ENCODE peak calls at places on chromosomes 12 and 14, in eight cellular contexts. G, C, U, D, V, X, K and S are unnamed samples.

GRCh38 chr12:2256915-2257314 is 204.1 kb downstream of the CACNA1C start:
- DNase-seq in V (no peak), G (no peak), D (no peak), U (no peak), K (no peak), X (no peak), C (no peak), S (no peak)

GRCh38 chr12:31585271-31585670 is 5.7 kb downstream of the DENND5B start:
- DNase-seq in U (no peak), K (no peak), G (no peak), C (no peak), V (no peak), D (no peak), X (no peak), S (no peak)

GRCh38 chr12:9870311-9870866 is 1.2 kb upstream of the CLEC2B start:
- DNase-seq in D (no peak), G (no peak), U (peak), C (no peak), X (no peak), K (no peak), V (no peak), S (no peak)

GRCh38 chr14:75165586-75166391 is 10.6 kb downstream of the TMED10 start:
- DNase-seq in K (no peak), D (no peak), V (no peak), G (no peak), X (no peak), C (no peak), U (no peak), S (no peak)

GRCh38 chr14:25041898-25042297 is 8.0 kb downstream of the STXBP6 start:
- DNase-seq in V (no peak), C (no peak), D (no peak), G (no peak), U (no peak), X (no peak), K (no peak), S (no peak)

GRCh38 chr12:120098756-120099470 is 17.6 kb downstream of the RAB35 start:
- DNase-seq in D (no peak), G (no peak), X (no peak), U (no peak), C (no peak), K (no peak), V (no peak), S (no peak)

GRCh38 chr12:24881227-24881626 is 67.7 kb downstream of the BCAT1 start:
- DNase-seq in U (no peak), V (no peak), D (no peak), G (no peak), C (no peak), X (no peak), K (no peak), S (no peak)

GRCh38 chr12:103272949-103273348 is 222.8 kb downstream of the C12orf42 start:
- DNase-seq in K (no peak), D (no peak), U (no peak), V (no peak), X (no peak), G (no peak), C (no peak), S (no peak)

GRCh38 chr12:90945070-90945649 is 9.8 kb downstream of the CCER1 start:
- DNase-seq in C (peak), K (no peak), D (peak), V (peak), X (no peak), G (no peak), U (peak), S (no peak)

GRCh38 chr14:95294834-95295599 is 24.7 kb downstream of the CLMN start:
- DNase-seq in U (peak), V (peak), D (no peak), X (no peak), K (no peak), G (no peak), C (peak), S (no peak)

GRCh38 chr14:34049769-34050168 is 98.9 kb upstream of the EGLN3 start:
- DNase-seq in X (no peak), V (no peak), K (no peak), C (no peak), U (no peak), G (no peak), D (no peak), S (no peak)

GRCh38 chr14:71429900-71430299 is 502.3 kb upstream of the RGS6 start:
- DNase-seq in C (no peak), K (no peak), G (no peak), X (no peak), U (no peak), V (no peak), D (no peak), S (no peak)

GRCh38 chr14:71430321-71431168 is 501.7 kb upstream of the RGS6 start:
- DNase-seq in V (no peak), C (no peak), D (no peak), K (peak), G (no peak), X (no peak), U (no peak), S (no peak)

GRCh38 chr14:71433303-71433702 is 498.9 kb upstream of the RGS6 start:
- DNase-seq in D (no peak), G (no peak), K (no peak), X (no peak), V (no peak), U (no peak), C (no peak), S (no peak)

GRCh38 chr14:71431169-71431525 is 501.1 kb upstream of the RGS6 start:
- DNase-seq in G (no peak), C (no peak), K (no peak), X (no peak), V (no peak), U (no peak), D (no peak), S (no peak)

DNA sequence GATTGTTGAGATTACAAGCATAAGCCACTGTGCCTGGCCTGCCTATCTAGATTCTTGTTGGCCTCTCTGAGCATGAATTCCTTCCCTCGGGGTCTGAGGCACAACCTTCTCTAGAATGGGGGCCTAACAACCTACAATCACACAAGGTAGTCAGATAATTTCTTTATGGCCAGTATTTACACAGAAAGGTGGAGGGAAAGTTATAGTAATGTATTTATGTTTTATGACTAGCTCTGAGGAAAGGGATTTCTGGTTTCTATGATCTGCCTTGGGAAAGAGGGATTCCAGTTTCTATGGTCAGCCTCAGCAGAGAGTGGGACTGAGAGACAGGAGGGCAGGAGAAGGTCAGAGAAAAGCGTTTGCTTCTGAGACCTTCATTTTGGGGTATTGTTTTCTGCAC is 499.9 kb upstream of the RGS6 start:
- DNase-seq in G (no peak), V (no peak), C (no peak), D (no peak), X (no peak), U (no peak), K (no peak), S (no peak)
- H3K4me3 ChIP-seq in G (no peak), V (no peak), C (no peak), D (no peak), X (no peak), U (no peak), K (no peak), S (no peak)

DNA sequence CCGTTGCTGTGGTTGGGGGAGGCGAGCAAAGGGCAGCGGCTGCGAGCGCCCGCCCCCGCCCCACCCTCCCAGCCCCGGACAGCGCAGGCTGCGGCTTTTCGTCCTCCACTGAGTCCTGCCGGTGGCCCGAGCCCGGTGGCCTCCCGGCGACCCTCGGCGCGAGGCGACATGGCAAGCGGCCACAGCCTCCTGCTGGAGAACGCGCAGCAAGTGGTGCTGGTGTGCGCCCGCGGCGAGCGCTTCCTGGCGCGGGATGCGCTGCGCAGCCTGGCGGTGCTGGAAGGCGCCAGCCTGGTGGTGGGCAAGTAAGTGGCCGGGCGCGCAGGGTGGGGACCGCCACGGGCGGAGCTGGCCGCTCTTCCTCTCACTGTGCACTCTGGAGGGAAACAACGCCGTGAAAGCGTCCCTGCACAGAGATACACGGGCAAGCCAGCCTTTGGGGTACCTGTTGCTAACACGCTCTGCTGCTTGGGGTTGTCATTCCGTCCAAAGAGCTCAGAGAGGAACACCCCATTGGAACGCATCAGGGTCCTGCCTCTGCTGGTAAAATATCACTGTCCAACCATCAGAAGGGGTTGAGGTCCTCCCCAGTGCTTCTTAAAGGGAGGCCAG is at the start of gene AMDHD1:
- DNase-seq in V (peak), D (peak), K (no peak), G (peak), U (peak), X (no peak), C (peak), S (no peak)
- TF ChIP-seq EZH2 in V (no peak), D (no peak), K (no peak), G (peak), U (no peak), X (no peak), C (no peak), S (no peak)

GRCh38 chr14:103555559-103556337 is 6.7 kb downstream of the BAG5 start:
- DNase-seq in G (no peak), K (no peak), C (no peak), U (no peak), V (no peak), D (no peak), X (no peak), S (no peak)
- TF ChIP-seq POLR2AphosphoS5 in G (no peak), K (no peak), C (no peak), U (no peak), V (no peak), D (no peak), X (no peak), S (no peak)

DNA sequence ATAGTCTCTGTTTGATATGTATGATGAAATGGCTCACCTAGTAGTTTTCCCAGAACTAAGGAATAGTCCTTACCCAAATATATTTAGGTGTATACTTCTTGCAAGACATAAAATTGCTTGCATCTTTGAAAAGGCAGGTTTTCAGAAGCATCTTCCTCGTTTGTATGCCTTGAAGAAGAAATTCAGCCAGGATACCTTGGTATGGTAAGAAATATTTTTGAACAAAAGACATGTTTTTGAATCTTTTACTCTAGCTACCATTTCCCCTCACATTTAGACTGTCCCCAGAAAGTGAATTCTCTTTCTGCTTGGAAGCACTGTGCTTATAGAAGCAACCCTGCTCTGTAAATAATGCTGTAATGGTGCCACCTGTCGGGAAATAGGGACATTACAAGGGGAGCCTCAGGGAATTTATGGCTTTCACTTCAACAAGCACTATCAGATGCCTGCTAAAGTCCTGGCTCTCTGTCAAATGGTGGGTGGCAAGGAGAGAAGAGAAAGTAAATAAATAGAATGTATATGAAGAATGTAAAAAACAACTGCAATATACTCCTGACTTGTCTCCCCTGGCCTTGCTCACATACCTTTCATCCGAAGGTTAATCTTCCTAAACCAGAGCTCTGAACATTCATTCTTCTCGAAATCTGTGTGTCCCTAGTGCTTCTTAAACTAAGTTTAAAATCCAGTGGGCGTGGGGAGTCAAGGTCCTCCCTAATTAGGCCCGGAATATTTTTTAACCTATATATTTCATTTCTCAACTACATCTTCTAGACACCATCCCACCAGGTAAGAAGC is 6.1 kb downstream of the CCDC184 start:
- DNase-seq in D (peak), V (peak), U (peak), C (peak), K (peak), X (peak), G (peak), S (peak)
- H3K4me3 ChIP-seq in D (no peak), V (no peak), U (no peak), C (no peak), K (no peak), X (no peak), G (no peak), S (no peak)

DNA sequence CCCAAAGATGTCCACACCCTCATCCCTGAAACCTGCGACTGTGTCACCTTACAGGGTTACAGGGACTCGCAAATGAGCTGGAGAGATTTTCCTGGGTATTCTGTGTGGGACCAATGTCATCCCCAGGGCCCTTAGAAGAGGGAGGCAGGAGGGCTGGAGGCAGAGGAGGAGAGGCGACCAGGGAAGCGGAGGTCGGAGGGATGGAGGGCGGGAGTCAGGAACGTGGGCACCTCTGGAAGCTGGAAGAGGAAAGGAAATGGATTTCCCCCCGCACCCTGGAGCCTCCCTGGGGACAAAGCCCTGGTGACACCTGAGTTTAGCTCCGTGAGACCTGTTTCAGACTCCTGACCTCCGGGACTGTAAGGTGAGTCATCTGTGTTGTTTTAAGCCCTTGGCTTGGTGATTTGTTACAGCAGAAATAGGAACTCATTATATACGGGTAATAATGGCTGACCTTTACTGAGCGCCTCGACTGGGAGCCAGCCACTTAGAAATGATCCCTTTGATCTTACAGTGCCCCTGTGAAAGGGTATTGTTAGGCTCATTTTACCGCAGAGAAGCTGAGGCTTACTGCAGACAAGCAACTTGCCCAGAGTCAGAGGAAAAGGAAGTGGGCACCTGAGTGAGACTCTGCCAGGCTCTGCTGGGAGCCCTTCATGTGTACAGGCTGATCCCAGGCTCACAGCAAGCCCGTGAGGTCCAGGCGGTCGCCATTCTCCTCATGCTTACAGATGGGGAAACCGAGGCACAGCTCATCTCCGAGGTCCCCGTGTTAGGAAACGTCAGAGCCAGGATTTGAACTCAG is 29.2 kb upstream of the FZD10 start:
- DNase-seq in G (no peak), V (no peak), K (no peak), X (no peak), D (no peak), C (no peak), U (no peak), S (no peak)
- TF ChIP-seq EZH2 in G (no peak), V (no peak), K (no peak), X (no peak), D (no peak), C (no peak), U (no peak), S (no peak)

DNA sequence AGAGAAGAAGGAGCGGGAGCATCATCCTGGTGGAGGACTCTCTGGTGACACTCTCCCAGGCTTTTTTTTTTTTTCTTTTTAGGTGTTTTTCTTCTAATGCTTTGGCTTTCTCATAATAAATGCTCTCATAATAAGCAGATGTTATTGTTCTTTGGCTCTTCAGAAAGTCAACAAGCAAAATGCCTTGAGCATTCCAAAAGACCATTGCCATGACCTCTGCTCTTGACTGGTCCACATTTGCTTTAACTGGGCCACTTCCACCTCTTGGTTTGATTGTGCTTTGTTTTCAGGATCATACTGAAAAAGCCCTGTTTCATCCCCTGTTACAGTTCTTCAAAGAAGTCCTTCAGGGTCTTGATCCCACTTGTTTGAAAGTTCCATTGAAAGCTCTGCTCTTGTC is 36.9 kb downstream of the CRACR2A start:
- DNase-seq in C (no peak), G (no peak), V (peak), K (no peak), X (no peak), D (no peak), U (no peak), S (no peak)
- TF ChIP-seq POLR2AphosphoS5 in C (no peak), G (no peak), V (no peak), K (no peak), X (no peak), D (no peak), U (no peak), S (no peak)

GRCh38 chr14:104187121-104187889 is 48.9 kb downstream of the KIF26A start:
- DNase-seq in V (no peak), U (no peak), C (no peak), D (no peak), K (no peak), X (no peak), G (no peak), S (no peak)

GRCh38 chr14:104184911-104185499 is 46.6 kb downstream of the KIF26A start:
- DNase-seq in C (no peak), X (no peak), V (no peak), U (peak), G (no peak), K (no peak), D (no peak), S (no peak)

GRCh38 chr14:104187931-104188726 is 49.7 kb downstream of the KIF26A start:
- DNase-seq in U (no peak), C (no peak), K (no peak), V (no peak), X (no peak), G (no peak), D (peak), S (no peak)

GRCh38 chr14:104185916-104186495 is 47.6 kb downstream of the KIF26A start:
- DNase-seq in K (no peak), C (no peak), V (no peak), G (no peak), D (no peak), X (no peak), U (no peak), S (no peak)

GRCh38 chr14:104186575-104186974 is 48.2 kb downstream of the KIF26A start:
- DNase-seq in K (no peak), D (no peak), V (no peak), G (no peak), C (no peak), U (no peak), X (no peak), S (no peak)
- H3K4me3 ChIP-seq in K (no peak), D (no peak), V (no peak), G (no peak), C (no peak), U (no peak), X (no peak), S (no peak)

DNA sequence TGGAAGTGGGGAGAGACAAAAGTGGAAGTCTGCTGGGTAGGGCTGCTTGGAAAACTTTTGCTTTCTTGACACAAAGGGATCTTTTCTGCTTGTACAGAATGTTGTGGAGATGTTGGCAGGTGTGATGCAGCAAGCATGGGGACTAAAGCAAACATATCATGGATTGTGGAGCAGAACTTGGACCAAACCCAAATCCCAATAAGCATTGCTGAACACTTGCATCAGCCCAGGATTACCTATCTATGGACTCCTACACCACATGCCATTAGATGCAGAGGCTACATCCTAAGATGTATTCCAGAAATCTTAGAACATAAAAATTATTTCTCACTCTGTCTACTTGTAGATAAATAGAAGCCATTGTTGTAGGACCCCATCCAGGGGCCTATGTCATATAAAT is 44.7 kb upstream of the RERG start:
- DNase-seq in K (no peak), D (no peak), X (no peak), V (no peak), C (no peak), G (no peak), U (no peak), S (no peak)
- TF ChIP-seq EZH2 in K (no peak), D (no peak), X (no peak), V (no peak), C (no peak), G (no peak), U (no peak), S (no peak)

DNA sequence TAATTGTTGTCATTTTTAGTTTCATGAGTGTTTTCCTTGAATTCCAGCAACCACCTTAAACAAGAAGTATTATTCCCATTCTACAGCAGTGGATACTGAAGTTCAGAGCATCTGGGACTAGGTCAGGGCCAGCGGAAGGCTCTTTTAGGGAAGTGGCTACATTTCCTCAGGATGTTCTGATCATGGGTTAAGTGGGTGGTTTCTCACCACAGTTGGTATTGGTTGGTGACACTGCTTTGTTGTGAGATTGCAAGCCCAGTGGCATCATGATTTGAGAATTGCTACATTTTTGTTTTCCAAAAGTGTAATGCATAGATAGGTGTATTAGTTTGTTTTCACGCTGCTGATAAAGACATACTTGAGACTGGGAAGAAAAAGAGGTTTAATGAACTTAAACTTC is 47.1 kb downstream of the SYNE2 start:
- DNase-seq in X (no peak), K (no peak), V (no peak), U (no peak), G (no peak), C (no peak), D (no peak), S (no peak)
- TF ChIP-seq POLR2AphosphoS5 in X (no peak), K (no peak), V (no peak), U (no peak), G (no peak), C (no peak), D (no peak), S (no peak)